ENCODE peak calls at places on chromosomes 3 and 15, in four cellular contexts. One of them, this sample, is unnamed. For H3K4me1, the result is how much of the 10 kb centered on the place peaks cover.

GRCh38 chr3:151169700-151170224 is 33.3 kb downstream of the GPR171 start:
- DNase-seq in astrocyte: peak
- DNase-seq in breast epithelium: no peak
- DNase-seq in Karpas-422: no peak
- DNase-seq in this sample: no peak

GRCh38 chr3:44685128-44685800 is 27.2 kb upstream of the ZNF502 start:
- DNase-seq in astrocyte: peak
- DNase-seq in breast epithelium: peak
- DNase-seq in Karpas-422: peak
- DNase-seq in this sample: peak

GRCh38 chr15:29452881-29453731 is 183.5 kb upstream of the NSMCE3 start:
- DNase-seq in astrocyte: no peak
- DNase-seq in breast epithelium: no peak
- DNase-seq in Karpas-422: no peak
- DNase-seq in this sample: no peak

GRCh38 chr15:73357999-73358665 is 10.6 kb downstream of the HCN4 start:
- DNase-seq in astrocyte: no peak
- DNase-seq in breast epithelium: no peak
- DNase-seq in Karpas-422: no peak
- DNase-seq in this sample: peak

GRCh38 chr3:52533623-52534280 is at the start of gene NT5DC2:
- DNase-seq in astrocyte: peak
- DNase-seq in breast epithelium: peak
- DNase-seq in Karpas-422: peak
- DNase-seq in this sample: peak

GRCh38 chr3:186519021-186519658 is 25.0 kb downstream of the CRYGS start:
- DNase-seq in astrocyte: no peak
- DNase-seq in breast epithelium: no peak
- DNase-seq in Karpas-422: peak
- DNase-seq in this sample: no peak

GRCh38 chr3:140508545-140508944 is 169.3 kb upstream of the TRIM42 start:
- DNase-seq in astrocyte: no peak
- DNase-seq in breast epithelium: no peak
- DNase-seq in Karpas-422: no peak
- DNase-seq in this sample: no peak

GRCh38 chr3:102665183-102665582 is 230.4 kb downstream of the ZPLD1 start:
- DNase-seq in astrocyte: no peak
- DNase-seq in breast epithelium: no peak
- DNase-seq in Karpas-422: no peak
- DNase-seq in this sample: no peak

GRCh38 chr3:104460477-104461406 is 906.0 kb upstream of the ALCAM start:
- DNase-seq in astrocyte: peak
- DNase-seq in breast epithelium: no peak
- DNase-seq in Karpas-422: peak
- DNase-seq in this sample: no peak

GRCh38 chr15:41512512-41513281 is 930 bp downstream of the LTK start:
- DNase-seq in astrocyte: no peak
- DNase-seq in breast epithelium: no peak
- DNase-seq in Karpas-422: no peak
- DNase-seq in this sample: peak

GRCh38 chr3:116155830-116156229 is 289.5 kb downstream of the LSAMP start:
- DNase-seq in astrocyte: no peak
- DNase-seq in breast epithelium: no peak
- DNase-seq in Karpas-422: no peak
- DNase-seq in this sample: no peak

GRCh38 chr3:123037015-123037375 is 9.4 kb upstream of the SEMA5B start:
- DNase-seq in astrocyte: no peak
- DNase-seq in breast epithelium: no peak
- DNase-seq in Karpas-422: no peak
- DNase-seq in this sample: no peak

GRCh38 chr3:138625707-138626365 is 17.3 kb downstream of the FAIM start:
- DNase-seq in astrocyte: peak
- DNase-seq in breast epithelium: no peak
- DNase-seq in Karpas-422: no peak
- DNase-seq in this sample: no peak

GRCh38 chr3:41434781-41435180 is 235.5 kb downstream of the CTNNB1 start:
- DNase-seq in astrocyte: peak
- DNase-seq in breast epithelium: no peak
- DNase-seq in Karpas-422: no peak
- DNase-seq in this sample: no peak

GRCh38 chr15:51768018-51768417 is 16.6 kb downstream of the TMOD2 start:
- DNase-seq in astrocyte: no peak
- DNase-seq in breast epithelium: no peak
- DNase-seq in Karpas-422: no peak
- DNase-seq in this sample: peak

GRCh38 chr3:52073490-52073889 is 17.1 kb upstream of the DUSP7 start:
- DNase-seq in astrocyte: no peak
- DNase-seq in breast epithelium: no peak
- DNase-seq in Karpas-422: no peak
- DNase-seq in this sample: no peak

GRCh38 chr3:51621091-51621892 is 49.8 kb upstream of the TEX264 start:
- DNase-seq in astrocyte: no peak
- DNase-seq in breast epithelium: no peak
- DNase-seq in Karpas-422: no peak
- DNase-seq in this sample: no peak

GRCh38 chr3:120678984-120679383 is 3.1 kb downstream of the HGD start:
- DNase-seq in astrocyte: peak
- DNase-seq in breast epithelium: no peak
- DNase-seq in Karpas-422: peak
- DNase-seq in this sample: no peak

GRCh38 chr3:55409802-55410201 is 77.3 kb downstream of the WNT5A start:
- DNase-seq in astrocyte: peak
- DNase-seq in breast epithelium: no peak
- DNase-seq in Karpas-422: no peak
- DNase-seq in this sample: no peak

GRCh38 chr3:32684029-32684799 is 774 bp upstream of the CNOT10 start:
- DNase-seq in astrocyte: no peak
- DNase-seq in breast epithelium: no peak
- DNase-seq in Karpas-422: peak
- DNase-seq in this sample: no peak

GRCh38 chr15:85404922-85405293 is 24.5 kb downstream of the AKAP13 start:
- DNase-seq in astrocyte: peak
- DNase-seq in breast epithelium: no peak
- DNase-seq in Karpas-422: no peak
- DNase-seq in this sample: no peak

GRCh38 chr15:73388256-73388781 is 19.6 kb upstream of the HCN4 start:
- DNase-seq in astrocyte: peak
- DNase-seq in breast epithelium: no peak
- DNase-seq in Karpas-422: no peak
- DNase-seq in this sample: no peak

GRCh38 chr3:27737091-27737490 is 15.0 kb upstream of the EOMES start:
- DNase-seq in astrocyte: no peak
- DNase-seq in breast epithelium: no peak
- DNase-seq in Karpas-422: no peak
- DNase-seq in this sample: no peak

GRCh38 chr15:51332211-51333147 is 5.9 kb downstream of the CYP19A1 start:
- DNase-seq in astrocyte: peak
- DNase-seq in breast epithelium: no peak
- DNase-seq in Karpas-422: no peak
- DNase-seq in this sample: no peak

GRCh38 chr3:32401541-32402052 is 9.9 kb downstream of the CMTM7 start:
- DNase-seq in astrocyte: peak
- DNase-seq in breast epithelium: peak
- DNase-seq in Karpas-422: no peak
- DNase-seq in this sample: peak

GRCh38 chr3:51559266-51559907 is 20.9 kb downstream of the RAD54L2 start:
- DNase-seq in astrocyte: peak
- DNase-seq in breast epithelium: no peak
- DNase-seq in Karpas-422: no peak
- DNase-seq in this sample: no peak

GRCh38 chr3:157785071-157785826 is 282.0 kb upstream of the VEPH1 start:
- DNase-seq in astrocyte: peak
- DNase-seq in breast epithelium: peak
- DNase-seq in Karpas-422: no peak
- DNase-seq in this sample: no peak

GRCh38 chr3:188287339-188287738 is 133.4 kb downstream of the LPP start:
- DNase-seq in astrocyte: no peak
- DNase-seq in breast epithelium: no peak
- DNase-seq in Karpas-422: no peak
- DNase-seq in this sample: no peak
- H3K4me1 ChIP-seq in astrocyte: under half
- H3K4me1 ChIP-seq in breast epithelium: under half
- H3K4me1 ChIP-seq in Karpas-422: under half
- H3K4me1 ChIP-seq in this sample: under half

DNA sequence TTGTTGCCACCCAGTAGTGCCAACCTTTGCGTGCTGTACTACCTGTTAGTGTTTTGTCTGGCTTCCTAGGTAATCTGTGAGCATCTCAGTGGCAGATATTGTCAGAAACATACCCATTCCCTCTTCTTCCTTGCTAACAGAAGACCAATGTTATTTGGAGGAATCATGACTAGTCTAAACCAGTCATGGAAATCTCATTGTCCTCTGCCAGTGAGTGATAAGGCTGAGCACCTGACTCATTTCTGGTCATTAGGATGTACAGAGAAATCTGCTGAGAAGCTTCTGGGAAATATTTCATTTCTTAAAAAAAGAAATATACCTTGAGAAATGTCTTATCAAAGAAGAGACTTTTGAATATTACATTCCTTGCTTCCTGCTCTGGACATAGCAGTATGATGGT is 70.1 kb upstream of the CDV3 start:
- DNase-seq in astrocyte: no peak
- DNase-seq in breast epithelium: no peak
- DNase-seq in Karpas-422: no peak
- DNase-seq in this sample: no peak
- H3K27ac ChIP-seq in astrocyte: no peak
- H3K27ac ChIP-seq in breast epithelium: no peak
- H3K27ac ChIP-seq in Karpas-422: no peak
- H3K27ac ChIP-seq in this sample: no peak

DNA sequence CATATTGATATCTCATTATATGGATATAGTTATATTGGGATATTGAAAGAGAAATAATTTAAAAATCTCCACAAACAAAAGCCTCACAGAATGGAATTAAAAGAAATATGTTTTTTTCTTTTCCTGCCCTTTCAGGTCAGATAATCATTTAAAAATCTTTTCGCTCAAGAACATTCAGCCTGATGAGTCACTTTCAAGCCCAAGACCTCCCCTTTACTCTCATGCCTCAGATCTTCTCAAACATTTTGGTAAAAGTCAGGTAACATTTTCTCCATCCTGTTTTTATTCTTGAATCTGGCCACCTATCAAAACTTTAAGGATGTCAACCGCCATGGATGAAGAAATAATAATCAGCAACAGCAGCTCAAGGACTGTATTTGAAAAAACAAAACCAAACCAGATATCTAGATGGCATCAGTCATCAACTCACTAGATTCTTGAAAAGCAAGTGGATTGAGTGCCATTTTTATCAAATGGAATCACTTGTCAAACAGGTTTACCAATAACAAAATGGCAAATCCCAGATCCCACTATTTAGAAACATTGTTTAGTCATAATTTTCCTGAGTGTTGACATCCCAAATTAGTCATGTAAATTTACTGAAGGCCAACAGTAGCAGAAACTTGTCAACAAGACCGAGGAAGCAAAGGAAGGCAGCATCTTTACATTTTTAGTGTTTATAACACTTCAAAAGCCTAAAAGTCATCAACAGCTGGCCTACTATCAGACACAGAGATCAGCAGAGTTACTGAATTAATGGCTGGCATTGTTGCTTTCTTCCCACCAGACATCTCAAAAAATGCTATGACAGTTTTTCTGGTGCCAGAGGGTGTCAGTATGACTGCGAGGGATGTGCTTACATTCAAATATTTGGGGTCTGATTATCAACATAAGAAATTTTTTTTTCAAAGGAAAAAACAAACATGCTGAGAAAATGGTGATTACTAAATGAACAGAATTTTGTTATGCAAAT is 444.7 kb downstream of the MAGI1 start:
- DNase-seq in astrocyte: no peak
- DNase-seq in breast epithelium: no peak
- DNase-seq in Karpas-422: no peak
- DNase-seq in this sample: no peak
- H3K4me1 ChIP-seq in astrocyte: under half
- H3K4me1 ChIP-seq in breast epithelium: under half
- H3K4me1 ChIP-seq in Karpas-422: under half
- H3K4me1 ChIP-seq in this sample: under half

GRCh38 chr3:142022381-142022780 is 127.0 kb downstream of the TFDP2 start:
- DNase-seq in astrocyte: no peak
- DNase-seq in breast epithelium: no peak
- DNase-seq in Karpas-422: no peak
- DNase-seq in this sample: no peak
- H3K27ac ChIP-seq in astrocyte: no peak
- H3K27ac ChIP-seq in breast epithelium: no peak
- H3K27ac ChIP-seq in Karpas-422: no peak
- H3K27ac ChIP-seq in this sample: no peak

GRCh38 chr15:99631256-99631655 is 65.5 kb downstream of the MEF2A start:
- DNase-seq in astrocyte: no peak
- DNase-seq in breast epithelium: no peak
- DNase-seq in Karpas-422: peak
- DNase-seq in this sample: peak
- H3K4me1 ChIP-seq in astrocyte: under half
- H3K4me1 ChIP-seq in breast epithelium: under half
- H3K4me1 ChIP-seq in Karpas-422: under half
- H3K4me1 ChIP-seq in this sample: under half